ENCODE peak calls at places on chromosomes 16 and 17, in ten cellular contexts. One of them, this sample, is unnamed.

GRCh38 chr17:17313350-17313991 is 10.3 kb downstream of the NT5M start:
- DNase-seq in T-helper 17 cell: peak; percentile 52
- DNase-seq in HFF-Myc: no peak
- DNase-seq in activated naive CD8-positive, alpha-beta T cell treated with anti-CD3 and anti-CD28 coated beads, Interleukin-2, amount 50 U/mL, for 24 hours: peak; percentile 70
- DNase-seq in iPS DF 6.9: peak; percentile 29
- DNase-seq in right atrium auricular region: no peak
- DNase-seq in BE2C: peak; percentile 33
- DNase-seq in cardiac septum: peak; percentile 77
- DNase-seq in endothelial cell: peak; percentile 48
- DNase-seq in cardiac fibroblast: peak; percentile 37
- DNase-seq in this sample: peak; percentile 77

GRCh38 chr16:85441189-85441889 is 171.8 kb upstream of the GSE1 start:
- DNase-seq in endothelial cell: no peak
- DNase-seq in iPS DF 6.9: no peak
- DNase-seq in right atrium auricular region: no peak
- DNase-seq in cardiac septum: no peak
- DNase-seq in activated naive CD8-positive, alpha-beta T cell treated with anti-CD3 and anti-CD28 coated beads, Interleukin-2, amount 50 U/mL, for 24 hours: no peak
- DNase-seq in T-helper 17 cell: no peak
- DNase-seq in BE2C: no peak
- DNase-seq in cardiac fibroblast: no peak
- DNase-seq in HFF-Myc: no peak
- DNase-seq in this sample: no peak

GRCh38 chr16:57194512-57194911 is 8.4 kb downstream of the RSPRY1 start:
- DNase-seq in cardiac fibroblast: peak; percentile 96
- DNase-seq in HFF-Myc: peak; percentile 70
- DNase-seq in endothelial cell: no peak
- DNase-seq in right atrium auricular region: no peak
- DNase-seq in T-helper 17 cell: no peak
- DNase-seq in activated naive CD8-positive, alpha-beta T cell treated with anti-CD3 and anti-CD28 coated beads, Interleukin-2, amount 50 U/mL, for 24 hours: no peak
- DNase-seq in iPS DF 6.9: no peak
- DNase-seq in BE2C: no peak
- DNase-seq in cardiac septum: no peak
- DNase-seq in this sample: no peak

GRCh38 chr17:1561420-1562177 is 993 bp downstream of the PITPNA start:
- DNase-seq in activated naive CD8-positive, alpha-beta T cell treated with anti-CD3 and anti-CD28 coated beads, Interleukin-2, amount 50 U/mL, for 24 hours: peak; percentile 57
- DNase-seq in right atrium auricular region: no peak
- DNase-seq in T-helper 17 cell: peak; percentile 20
- DNase-seq in cardiac fibroblast: peak; percentile 22
- DNase-seq in endothelial cell: peak; percentile 40
- DNase-seq in cardiac septum: no peak
- DNase-seq in iPS DF 6.9: no peak
- DNase-seq in BE2C: no peak
- DNase-seq in HFF-Myc: no peak
- DNase-seq in this sample: no peak

GRCh38 chr17:44269795-44270320 is 1.9 kb upstream of the SLC4A1 start:
- DNase-seq in cardiac fibroblast: no peak
- DNase-seq in BE2C: no peak
- DNase-seq in right atrium auricular region: no peak
- DNase-seq in endothelial cell: no peak
- DNase-seq in T-helper 17 cell: no peak
- DNase-seq in cardiac septum: no peak
- DNase-seq in iPS DF 6.9: no peak
- DNase-seq in HFF-Myc: no peak
- DNase-seq in activated naive CD8-positive, alpha-beta T cell treated with anti-CD3 and anti-CD28 coated beads, Interleukin-2, amount 50 U/mL, for 24 hours: no peak
- DNase-seq in this sample: no peak

GRCh38 chr16:53018834-53019416 is 33.8 kb downstream of the CHD9NB start:
- DNase-seq in cardiac fibroblast: no peak
- DNase-seq in right atrium auricular region: no peak
- DNase-seq in endothelial cell: no peak
- DNase-seq in cardiac septum: no peak
- DNase-seq in T-helper 17 cell: no peak
- DNase-seq in HFF-Myc: no peak
- DNase-seq in iPS DF 6.9: no peak
- DNase-seq in BE2C: no peak
- DNase-seq in activated naive CD8-positive, alpha-beta T cell treated with anti-CD3 and anti-CD28 coated beads, Interleukin-2, amount 50 U/mL, for 24 hours: no peak
- DNase-seq in this sample: no peak

GRCh38 chr17:76544916-76545365 is 5.1 kb downstream of the PRCD start:
- DNase-seq in HFF-Myc: no peak
- DNase-seq in activated naive CD8-positive, alpha-beta T cell treated with anti-CD3 and anti-CD28 coated beads, Interleukin-2, amount 50 U/mL, for 24 hours: no peak
- DNase-seq in BE2C: no peak
- DNase-seq in iPS DF 6.9: no peak
- DNase-seq in endothelial cell: no peak
- DNase-seq in right atrium auricular region: no peak
- DNase-seq in cardiac fibroblast: no peak
- DNase-seq in T-helper 17 cell: no peak
- DNase-seq in cardiac septum: no peak
- DNase-seq in this sample: no peak

GRCh38 chr17:43906951-43907424 is 348 bp downstream of the MPP2 start:
- DNase-seq in endothelial cell: no peak
- DNase-seq in activated naive CD8-positive, alpha-beta T cell treated with anti-CD3 and anti-CD28 coated beads, Interleukin-2, amount 50 U/mL, for 24 hours: no peak
- DNase-seq in T-helper 17 cell: no peak
- DNase-seq in iPS DF 6.9: no peak
- DNase-seq in right atrium auricular region: no peak
- DNase-seq in BE2C: no peak
- DNase-seq in HFF-Myc: no peak
- DNase-seq in cardiac fibroblast: no peak
- DNase-seq in cardiac septum: no peak
- DNase-seq in this sample: no peak

GRCh38 chr16:46743232-46743719 is 4.9 kb downstream of the MYLK3 start:
- DNase-seq in BE2C: no peak
- DNase-seq in cardiac septum: peak; percentile 85
- DNase-seq in endothelial cell: peak; percentile 45
- DNase-seq in iPS DF 6.9: no peak
- DNase-seq in cardiac fibroblast: peak; percentile 63
- DNase-seq in T-helper 17 cell: no peak
- DNase-seq in activated naive CD8-positive, alpha-beta T cell treated with anti-CD3 and anti-CD28 coated beads, Interleukin-2, amount 50 U/mL, for 24 hours: no peak
- DNase-seq in HFF-Myc: no peak
- DNase-seq in right atrium auricular region: no peak
- DNase-seq in this sample: peak; percentile 79

GRCh38 chr17:80112471-80113032 is 11.2 kb downstream of the GAA start:
- DNase-seq in right atrium auricular region: no peak
- DNase-seq in activated naive CD8-positive, alpha-beta T cell treated with anti-CD3 and anti-CD28 coated beads, Interleukin-2, amount 50 U/mL, for 24 hours: no peak
- DNase-seq in HFF-Myc: no peak
- DNase-seq in T-helper 17 cell: no peak
- DNase-seq in endothelial cell: no peak
- DNase-seq in iPS DF 6.9: no peak
- DNase-seq in BE2C: no peak
- DNase-seq in cardiac septum: no peak
- DNase-seq in cardiac fibroblast: no peak
- DNase-seq in this sample: peak; percentile 72

GRCh38 chr16:72819345-72819744 is 228.6 kb downstream of the ZFHX3 start:
- DNase-seq in cardiac septum: no peak
- DNase-seq in endothelial cell: no peak
- DNase-seq in T-helper 17 cell: no peak
- DNase-seq in cardiac fibroblast: peak; percentile 79
- DNase-seq in iPS DF 6.9: no peak
- DNase-seq in HFF-Myc: no peak
- DNase-seq in right atrium auricular region: no peak
- DNase-seq in activated naive CD8-positive, alpha-beta T cell treated with anti-CD3 and anti-CD28 coated beads, Interleukin-2, amount 50 U/mL, for 24 hours: no peak
- DNase-seq in BE2C: no peak
- DNase-seq in this sample: no peak

GRCh38 chr17:40309031-40309937 is at the start of gene RARA:
- DNase-seq in cardiac fibroblast: no peak
- DNase-seq in T-helper 17 cell: no peak
- DNase-seq in cardiac septum: peak; percentile 84
- DNase-seq in HFF-Myc: no peak
- DNase-seq in iPS DF 6.9: no peak
- DNase-seq in right atrium auricular region: no peak
- DNase-seq in endothelial cell: peak; percentile 55
- DNase-seq in BE2C: peak; percentile 77
- DNase-seq in activated naive CD8-positive, alpha-beta T cell treated with anti-CD3 and anti-CD28 coated beads, Interleukin-2, amount 50 U/mL, for 24 hours: no peak
- DNase-seq in this sample: no peak

GRCh38 chr16:13307255-13307654 is 405.9 kb downstream of the SHISA9 start:
- DNase-seq in T-helper 17 cell: no peak
- DNase-seq in BE2C: no peak
- DNase-seq in activated naive CD8-positive, alpha-beta T cell treated with anti-CD3 and anti-CD28 coated beads, Interleukin-2, amount 50 U/mL, for 24 hours: no peak
- DNase-seq in iPS DF 6.9: no peak
- DNase-seq in endothelial cell: no peak
- DNase-seq in right atrium auricular region: no peak
- DNase-seq in cardiac fibroblast: peak; percentile 8
- DNase-seq in cardiac septum: no peak
- DNase-seq in HFF-Myc: no peak
- DNase-seq in this sample: no peak

GRCh38 chr17:27622160-27622559 is 8.8 kb upstream of the LGALS9 start:
- DNase-seq in BE2C: no peak
- DNase-seq in cardiac septum: no peak
- DNase-seq in activated naive CD8-positive, alpha-beta T cell treated with anti-CD3 and anti-CD28 coated beads, Interleukin-2, amount 50 U/mL, for 24 hours: no peak
- DNase-seq in HFF-Myc: no peak
- DNase-seq in cardiac fibroblast: no peak
- DNase-seq in right atrium auricular region: no peak
- DNase-seq in T-helper 17 cell: no peak
- DNase-seq in endothelial cell: no peak
- DNase-seq in iPS DF 6.9: no peak
- DNase-seq in this sample: no peak

GRCh38 chr16:15523092-15523541 is 88.7 kb downstream of the BMERB1 start:
- DNase-seq in endothelial cell: no peak
- DNase-seq in cardiac fibroblast: no peak
- DNase-seq in right atrium auricular region: no peak
- DNase-seq in cardiac septum: no peak
- DNase-seq in activated naive CD8-positive, alpha-beta T cell treated with anti-CD3 and anti-CD28 coated beads, Interleukin-2, amount 50 U/mL, for 24 hours: no peak
- DNase-seq in iPS DF 6.9: no peak
- DNase-seq in BE2C: no peak
- DNase-seq in T-helper 17 cell: no peak
- DNase-seq in HFF-Myc: no peak
- DNase-seq in this sample: no peak

GRCh38 chr17:83173997-83174858 is 94.8 kb downstream of the METRNL start:
- DNase-seq in T-helper 17 cell: no peak
- DNase-seq in HFF-Myc: peak; percentile 44
- DNase-seq in right atrium auricular region: peak; percentile 50
- DNase-seq in BE2C: peak; percentile 68
- DNase-seq in iPS DF 6.9: no peak
- DNase-seq in activated naive CD8-positive, alpha-beta T cell treated with anti-CD3 and anti-CD28 coated beads, Interleukin-2, amount 50 U/mL, for 24 hours: no peak
- DNase-seq in cardiac septum: peak; percentile 59
- DNase-seq in endothelial cell: no peak
- DNase-seq in cardiac fibroblast: peak; percentile 42
- DNase-seq in this sample: peak; percentile 80

GRCh38 chr17:45108051-45108450 is 24.3 kb downstream of the PLCD3 start:
- DNase-seq in endothelial cell: no peak
- DNase-seq in HFF-Myc: no peak
- DNase-seq in BE2C: no peak
- DNase-seq in activated naive CD8-positive, alpha-beta T cell treated with anti-CD3 and anti-CD28 coated beads, Interleukin-2, amount 50 U/mL, for 24 hours: no peak
- DNase-seq in cardiac septum: no peak
- DNase-seq in iPS DF 6.9: no peak
- DNase-seq in cardiac fibroblast: no peak
- DNase-seq in T-helper 17 cell: no peak
- DNase-seq in right atrium auricular region: no peak
- DNase-seq in this sample: no peak

GRCh38 chr17:63611354-63611753 is 10.7 kb downstream of the TACO1 start:
- DNase-seq in endothelial cell: no peak
- DNase-seq in HFF-Myc: no peak
- DNase-seq in activated naive CD8-positive, alpha-beta T cell treated with anti-CD3 and anti-CD28 coated beads, Interleukin-2, amount 50 U/mL, for 24 hours: no peak
- DNase-seq in cardiac fibroblast: no peak
- DNase-seq in right atrium auricular region: no peak
- DNase-seq in cardiac septum: no peak
- DNase-seq in iPS DF 6.9: no peak
- DNase-seq in BE2C: no peak
- DNase-seq in T-helper 17 cell: no peak
- DNase-seq in this sample: no peak

GRCh38 chr17:14590458-14591250 is 289.8 kb downstream of the HS3ST3B1 start:
- DNase-seq in cardiac fibroblast: no peak
- DNase-seq in iPS DF 6.9: no peak
- DNase-seq in T-helper 17 cell: no peak
- DNase-seq in cardiac septum: no peak
- DNase-seq in BE2C: no peak
- DNase-seq in endothelial cell: no peak
- DNase-seq in HFF-Myc: no peak
- DNase-seq in activated naive CD8-positive, alpha-beta T cell treated with anti-CD3 and anti-CD28 coated beads, Interleukin-2, amount 50 U/mL, for 24 hours: no peak
- DNase-seq in right atrium auricular region: no peak
- DNase-seq in this sample: no peak

GRCh38 chr16:75093598-75094540 is 22.7 kb downstream of the LDHD start:
- DNase-seq in activated naive CD8-positive, alpha-beta T cell treated with anti-CD3 and anti-CD28 coated beads, Interleukin-2, amount 50 U/mL, for 24 hours: no peak
- DNase-seq in cardiac fibroblast: no peak
- DNase-seq in right atrium auricular region: no peak
- DNase-seq in endothelial cell: no peak
- DNase-seq in cardiac septum: no peak
- DNase-seq in iPS DF 6.9: no peak
- DNase-seq in T-helper 17 cell: no peak
- DNase-seq in HFF-Myc: no peak
- DNase-seq in BE2C: no peak
- DNase-seq in this sample: no peak

GRCh38 chr17:17835415-17836249 is 1.2 kb downstream of the SREBF1 start:
- DNase-seq in cardiac fibroblast: peak; percentile 47
- DNase-seq in iPS DF 6.9: no peak
- DNase-seq in HFF-Myc: no peak
- DNase-seq in cardiac septum: no peak
- DNase-seq in BE2C: no peak
- DNase-seq in activated naive CD8-positive, alpha-beta T cell treated with anti-CD3 and anti-CD28 coated beads, Interleukin-2, amount 50 U/mL, for 24 hours: peak; percentile 35
- DNase-seq in right atrium auricular region: no peak
- DNase-seq in T-helper 17 cell: no peak
- DNase-seq in endothelial cell: no peak
- DNase-seq in this sample: no peak

GRCh38 chr16:89375021-89375420 is 115.3 kb downstream of the ANKRD11 start:
- DNase-seq in cardiac fibroblast: no peak
- DNase-seq in cardiac septum: no peak
- DNase-seq in endothelial cell: no peak
- DNase-seq in activated naive CD8-positive, alpha-beta T cell treated with anti-CD3 and anti-CD28 coated beads, Interleukin-2, amount 50 U/mL, for 24 hours: no peak
- DNase-seq in BE2C: peak; percentile 47
- DNase-seq in right atrium auricular region: no peak
- DNase-seq in iPS DF 6.9: no peak
- DNase-seq in HFF-Myc: no peak
- DNase-seq in T-helper 17 cell: no peak
- DNase-seq in this sample: no peak

GRCh38 chr17:62179525-62180161 is 114.6 kb upstream of the MED13 start:
- DNase-seq in T-helper 17 cell: no peak
- DNase-seq in right atrium auricular region: no peak
- DNase-seq in iPS DF 6.9: no peak
- DNase-seq in cardiac fibroblast: peak; percentile 56
- DNase-seq in BE2C: peak; percentile 63
- DNase-seq in cardiac septum: no peak
- DNase-seq in HFF-Myc: peak; percentile 37
- DNase-seq in endothelial cell: no peak
- DNase-seq in activated naive CD8-positive, alpha-beta T cell treated with anti-CD3 and anti-CD28 coated beads, Interleukin-2, amount 50 U/mL, for 24 hours: no peak
- DNase-seq in this sample: no peak

GRCh38 chr16:21260870-21261791 is 17.0 kb downstream of the CRYM start:
- DNase-seq in T-helper 17 cell: no peak
- DNase-seq in BE2C: peak; percentile 32
- DNase-seq in endothelial cell: no peak
- DNase-seq in activated naive CD8-positive, alpha-beta T cell treated with anti-CD3 and anti-CD28 coated beads, Interleukin-2, amount 50 U/mL, for 24 hours: no peak
- DNase-seq in cardiac septum: no peak
- DNase-seq in right atrium auricular region: no peak
- DNase-seq in iPS DF 6.9: no peak
- DNase-seq in HFF-Myc: peak; percentile 84
- DNase-seq in cardiac fibroblast: peak; percentile 89
- DNase-seq in this sample: no peak

GRCh38 chr16:72858611-72859493 is 189.1 kb downstream of the ZFHX3 start:
- DNase-seq in activated naive CD8-positive, alpha-beta T cell treated with anti-CD3 and anti-CD28 coated beads, Interleukin-2, amount 50 U/mL, for 24 hours: no peak
- DNase-seq in BE2C: peak; percentile 32
- DNase-seq in cardiac septum: peak; percentile 67
- DNase-seq in HFF-Myc: no peak
- DNase-seq in T-helper 17 cell: no peak
- DNase-seq in cardiac fibroblast: peak; percentile 59
- DNase-seq in iPS DF 6.9: no peak
- DNase-seq in right atrium auricular region: no peak
- DNase-seq in endothelial cell: no peak
- DNase-seq in this sample: no peak

GRCh38 chr17:15185625-15185991 is 79.5 kb downstream of the PMP22 start:
- DNase-seq in cardiac septum: no peak
- DNase-seq in iPS DF 6.9: no peak
- DNase-seq in activated naive CD8-positive, alpha-beta T cell treated with anti-CD3 and anti-CD28 coated beads, Interleukin-2, amount 50 U/mL, for 24 hours: no peak
- DNase-seq in T-helper 17 cell: no peak
- DNase-seq in HFF-Myc: peak; percentile 43
- DNase-seq in endothelial cell: no peak
- DNase-seq in cardiac fibroblast: peak; percentile 62
- DNase-seq in right atrium auricular region: peak; percentile 65
- DNase-seq in BE2C: no peak
- DNase-seq in this sample: no peak

GRCh38 chr17:66948061-66948750 is 16.3 kb upstream of the CACNG4 start:
- DNase-seq in iPS DF 6.9: no peak
- DNase-seq in right atrium auricular region: no peak
- DNase-seq in BE2C: peak; percentile 3
- DNase-seq in cardiac fibroblast: no peak
- DNase-seq in cardiac septum: peak; percentile 68
- DNase-seq in endothelial cell: no peak
- DNase-seq in activated naive CD8-positive, alpha-beta T cell treated with anti-CD3 and anti-CD28 coated beads, Interleukin-2, amount 50 U/mL, for 24 hours: no peak
- DNase-seq in HFF-Myc: no peak
- DNase-seq in T-helper 17 cell: no peak
- DNase-seq in this sample: peak; percentile 70

GRCh38 chr16:31404353-31405064 is 11.4 kb downstream of the ITGAD start:
- DNase-seq in iPS DF 6.9: no peak
- DNase-seq in activated naive CD8-positive, alpha-beta T cell treated with anti-CD3 and anti-CD28 coated beads, Interleukin-2, amount 50 U/mL, for 24 hours: no peak
- DNase-seq in HFF-Myc: no peak
- DNase-seq in T-helper 17 cell: no peak
- DNase-seq in BE2C: peak; percentile 23
- DNase-seq in endothelial cell: no peak
- DNase-seq in cardiac septum: no peak
- DNase-seq in right atrium auricular region: no peak
- DNase-seq in cardiac fibroblast: peak; percentile 64
- DNase-seq in this sample: no peak